ENCODE peak calls at places on chromosomes 12 and 14, in eight cellular contexts. B, I, H, Z, G, F, R and W are unnamed samples.

GRCh38 chr14:64549805-64550538 is at the start of gene PPP1R36:
- DNase-seq in B (no peak), F (no peak), G (no peak), H (no peak), I (no peak), Z (peak), R (peak), W (no peak)

GRCh38 chr12:117501470-117501869 is 140.0 kb upstream of the NOS1 start:
- DNase-seq in B (no peak), R (no peak), I (no peak), G (no peak), F (no peak), Z (no peak), H (no peak), W (no peak)

GRCh38 chr12:117318591-117318990 is 42.8 kb downstream of the NOS1 start:
- DNase-seq in H (no peak), R (no peak), G (no peak), Z (no peak), F (no peak), I (no peak), B (no peak), W (no peak)

GRCh38 chr14:68781161-68782021 is 11.5 kb downstream of the ZFP36L1 start:
- DNase-seq in G (no peak), R (peak), F (peak), Z (peak), I (no peak), B (no peak), H (peak), W (no peak)

GRCh38 chr14:41285193-41285748 is 321.4 kb upstream of the LRFN5 start:
- DNase-seq in B (peak), F (peak), G (no peak), H (no peak), Z (no peak), R (no peak), I (no peak), W (peak)

GRCh38 chr12:96810477-96810876 is 96.6 kb upstream of the NEDD1 start:
- DNase-seq in H (no peak), R (no peak), F (no peak), G (no peak), Z (no peak), I (no peak), B (no peak), W (no peak)

GRCh38 chr12:132610051-132610759 is at the start of gene LRCOL1:
- DNase-seq in H (no peak), R (peak), F (no peak), B (peak), Z (no peak), G (no peak), I (no peak), W (peak)

GRCh38 chr12:57203791-57204190 is 12.8 kb upstream of the NXPH4 start:
- DNase-seq in B (no peak), F (no peak), Z (no peak), H (no peak), I (no peak), R (no peak), G (no peak), W (no peak)

GRCh38 chr12:3311027-3311402 is 180.0 kb upstream of the PRMT8 start:
- DNase-seq in F (no peak), I (no peak), G (peak), Z (no peak), R (peak), B (peak), H (no peak), W (no peak)

GRCh38 chr12:127621366-127621765 is 645.6 kb upstream of the TMEM132C start:
- DNase-seq in R (no peak), F (no peak), H (no peak), I (no peak), G (no peak), Z (no peak), B (no peak), W (no peak)

GRCh38 chr14:24093901-24094838 is at the start of gene PCK2:
- DNase-seq in F (peak), B (peak), H (peak), I (no peak), Z (peak), R (peak), G (peak), W (peak)

GRCh38 chr12:11580125-11580751 is 69.2 kb upstream of the ETV6 start:
- DNase-seq in Z (no peak), H (peak), R (no peak), B (peak), G (no peak), F (peak), I (no peak), W (peak)

GRCh38 chr12:88142610-88142991 is 494 bp downstream of the TMTC3 start:
- DNase-seq in H (peak), F (peak), Z (peak), G (peak), R (no peak), I (no peak), B (no peak), W (no peak)

GRCh38 chr14:66709292-66709691 is 201.3 kb downstream of the GPHN start:
- DNase-seq in H (no peak), B (peak), G (no peak), F (no peak), I (no peak), R (no peak), Z (no peak), W (peak)

GRCh38 chr12:99009654-99010296 is 364.7 kb downstream of the APAF1 start:
- DNase-seq in H (no peak), F (no peak), R (no peak), G (no peak), B (peak), Z (no peak), I (no peak), W (no peak)

GRCh38 chr12:3304436-3305135 is 186.4 kb upstream of the PRMT8 start:
- DNase-seq in R (no peak), F (no peak), G (no peak), I (no peak), B (peak), H (no peak), Z (no peak), W (peak)

GRCh38 chr12:104063712-104064030 is 660 bp upstream of the HCFC2 start:
- DNase-seq in F (peak), H (no peak), I (no peak), G (no peak), Z (no peak), R (no peak), B (peak), W (peak)

GRCh38 chr12:84397279-84397678 is 515.3 kb downstream of the SLC6A15 start:
- DNase-seq in I (no peak), Z (no peak), B (peak), G (no peak), H (no peak), F (no peak), R (no peak), W (peak)

GRCh38 chr12:42442328-42442759 is 116.4 kb downstream of the PPHLN1 start:
- DNase-seq in I (no peak), R (no peak), Z (no peak), G (no peak), B (no peak), H (no peak), F (no peak), W (no peak)

GRCh38 chr12:27732281-27732680 is 21.6 kb downstream of the MRPS35 start:
- DNase-seq in F (no peak), H (no peak), I (no peak), R (no peak), B (no peak), G (no peak), Z (no peak), W (no peak)

GRCh38 chr12:93795352-93795751 is 118.2 kb downstream of the CRADD start:
- DNase-seq in R (no peak), H (no peak), G (no peak), Z (no peak), I (no peak), B (no peak), F (no peak), W (no peak)

GRCh38 chr12:101968770-101969169 is 91.4 kb downstream of the DRAM1 start:
- DNase-seq in Z (no peak), G (no peak), I (no peak), H (no peak), F (no peak), B (no peak), R (no peak), W (peak)

GRCh38 chr12:38689704-38690103 is 215.7 kb downstream of the CPNE8 start:
- DNase-seq in B (peak), F (no peak), G (no peak), H (no peak), I (no peak), R (no peak), Z (no peak), W (peak)

GRCh38 chr12:14650791-14651190 is 45.6 kb downstream of the GUCY2C start:
- DNase-seq in Z (no peak), H (no peak), I (no peak), R (no peak), B (peak), G (no peak), F (no peak), W (peak)

GRCh38 chr12:14958361-14959125 is 2.9 kb downstream of the ARHGDIB start:
- DNase-seq in B (no peak), I (no peak), G (no peak), F (no peak), R (no peak), H (no peak), Z (no peak), W (no peak)

GRCh38 chr14:88995437-88996198 is 171.2 kb downstream of the TTC8 start:
- DNase-seq in I (no peak), H (no peak), Z (no peak), B (peak), F (no peak), G (no peak), R (no peak), W (peak)

GRCh38 chr12:42332301-42332894 is 6.4 kb downstream of the PPHLN1 start:
- DNase-seq in G (no peak), Z (no peak), I (no peak), B (peak), H (peak), F (no peak), R (no peak), W (peak)

GRCh38 chr12:5518584-5519365 is 86.9 kb downstream of the NTF3 start:
- DNase-seq in F (no peak), R (peak), G (no peak), B (no peak), Z (peak), H (no peak), I (no peak), W (no peak)

GRCh38 chr14:102097441-102098135 is 10.7 kb upstream of the HSP90AA1 start:
- DNase-seq in F (no peak), I (no peak), H (no peak), Z (no peak), R (no peak), G (peak), B (no peak), W (no peak)

GRCh38 chr14:106605548-106606448 is 1079.4 kb downstream of the TMEM121 start:
- DNase-seq in G (no peak), Z (peak), I (no peak), H (no peak), R (peak), F (no peak), B (no peak), W (no peak)

DNA sequence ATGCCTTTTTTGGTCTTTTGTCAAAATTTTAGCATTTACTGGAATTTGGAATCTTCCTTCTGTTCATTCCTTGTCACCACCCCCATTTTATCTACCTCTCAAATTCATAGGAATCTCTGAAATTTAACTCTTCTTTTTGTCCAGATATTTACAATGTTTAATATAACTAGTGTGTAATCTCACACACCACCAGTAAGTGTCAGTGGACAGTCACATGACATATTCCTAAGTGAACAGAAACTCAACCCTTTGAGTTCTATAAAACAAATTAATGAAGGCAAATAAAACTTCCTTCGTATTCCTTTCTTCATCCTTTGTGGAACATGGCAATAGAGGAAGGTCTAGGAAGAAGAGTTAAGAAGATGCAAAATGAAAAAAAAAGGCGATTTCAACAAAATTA is 26.6 kb downstream of the ATF7 start:
- DNase-seq in R (no peak), G (no peak), Z (no peak), B (no peak), H (no peak), F (no peak), I (no peak), W (no peak)
- TF ChIP-seq CTCF in R (no peak), G (peak), Z (peak), B (no peak), H (no peak), F (no peak), I (peak), W (peak)

GRCh38 chr14:85532570-85532969 is 2.6 kb downstream of the FLRT2 start:
- DNase-seq in I (no peak), H (no peak), R (no peak), B (no peak), Z (no peak), F (no peak), G (no peak), W (no peak)
- H3K4me3 ChIP-seq in I (peak), H (peak), R (no peak), B (peak), Z (no peak), F (peak), G (peak), W (peak)

GRCh38 chr14:105173901-105174894 is 5.6 kb upstream of the JAG2 start:
- DNase-seq in I (no peak), H (no peak), B (no peak), G (no peak), Z (peak), R (peak), F (no peak), W (no peak)

GRCh38 chr14:105171004-105171673 is 2.6 kb upstream of the JAG2 start:
- DNase-seq in B (no peak), G (no peak), Z (no peak), H (no peak), I (no peak), R (no peak), F (no peak), W (no peak)

GRCh38 chr14:105169776-105170655 is 1.4 kb upstream of the JAG2 start:
- DNase-seq in R (no peak), F (no peak), I (no peak), G (no peak), B (no peak), Z (no peak), H (no peak), W (no peak)

GRCh38 chr14:105172476-105172875 is 3.9 kb upstream of the JAG2 start:
- DNase-seq in G (no peak), H (no peak), I (no peak), R (no peak), Z (no peak), F (no peak), B (no peak), W (no peak)

DNA sequence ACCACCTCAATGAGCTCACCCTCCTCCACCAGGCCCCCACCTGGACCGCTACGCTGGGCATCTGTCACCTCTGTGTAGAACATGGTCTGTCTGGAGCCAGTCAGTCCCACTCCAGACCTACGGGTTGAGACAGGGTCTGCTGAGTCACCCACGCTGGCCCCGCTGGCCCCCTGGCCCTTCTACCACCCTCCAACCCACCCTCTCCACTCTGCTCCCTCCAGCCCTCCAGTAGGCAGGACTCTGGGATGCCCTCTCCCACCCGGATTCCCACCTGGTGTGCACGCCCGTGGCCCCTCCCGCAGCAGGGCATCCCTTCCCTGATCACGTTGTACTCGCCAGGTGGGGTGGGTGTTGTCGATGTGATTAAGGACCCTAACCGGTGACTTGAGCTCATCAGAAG is 4.6 kb upstream of the JAG2 start:
- DNase-seq in F (no peak), G (no peak), B (no peak), I (no peak), H (no peak), Z (no peak), R (no peak), W (no peak)
- TF ChIP-seq CTCF in F (no peak), G (no peak), B (no peak), I (no peak), H (no peak), Z (no peak), R (no peak), W (no peak)

GRCh38 chr12:67826148-67826547 is 163.1 kb upstream of the IFNG-AS1 start:
- DNase-seq in I (no peak), F (no peak), H (no peak), R (no peak), Z (no peak), B (no peak), G (no peak), W (no peak)

GRCh38 chr12:67832155-67832554 is 157.1 kb upstream of the IFNG-AS1 start:
- DNase-seq in G (no peak), F (no peak), B (no peak), Z (no peak), R (no peak), H (no peak), I (no peak), W (no peak)

GRCh38 chr12:67827820-67828383 is 161.3 kb upstream of the IFNG-AS1 start:
- DNase-seq in B (peak), Z (no peak), I (peak), G (no peak), H (peak), R (no peak), F (peak), W (peak)

GRCh38 chr12:67829873-67830272 is 159.4 kb upstream of the IFNG-AS1 start:
- DNase-seq in R (no peak), G (no peak), Z (no peak), B (no peak), F (no peak), H (no peak), I (no peak), W (no peak)

DNA sequence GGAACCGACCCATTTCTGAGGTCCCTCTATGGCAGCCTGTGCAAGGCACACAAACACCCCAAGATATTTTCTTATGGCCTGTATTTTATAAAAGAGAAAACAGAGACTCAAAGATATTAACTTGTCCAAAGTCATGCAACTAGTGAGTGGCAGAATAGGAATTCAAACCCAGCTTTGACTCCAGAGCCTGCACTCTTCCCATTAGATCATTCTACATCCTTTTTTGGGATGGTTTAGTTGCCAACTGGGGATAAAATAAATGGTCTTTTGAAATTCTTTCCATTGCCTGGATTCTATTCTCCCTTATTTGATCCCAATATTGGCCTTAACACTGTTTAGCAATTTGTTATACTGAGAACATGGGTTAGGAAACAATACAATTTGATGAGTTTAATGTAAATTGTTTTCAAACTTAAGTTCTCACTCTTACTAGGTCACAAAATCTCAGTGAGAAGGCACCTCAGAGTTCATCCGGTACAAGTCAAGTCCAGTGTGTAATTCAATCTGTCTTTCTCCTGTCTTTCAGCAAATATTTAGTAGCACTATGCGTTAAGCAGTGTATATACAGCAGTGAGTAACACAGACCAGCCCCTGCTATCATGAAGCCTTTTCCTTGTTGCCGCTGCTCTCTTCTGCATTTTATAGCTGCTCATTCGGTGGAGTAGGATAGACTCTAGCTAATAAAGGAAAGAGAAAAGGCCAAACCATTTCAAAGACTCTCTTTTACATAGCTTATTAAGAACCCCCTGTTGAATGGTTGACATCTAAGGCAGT is 162.1 kb upstream of the IFNG-AS1 start:
- DNase-seq in I (no peak), Z (no peak), F (no peak), B (peak), H (no peak), R (no peak), G (no peak), W (peak)
- H3K4me3 ChIP-seq in I (peak), Z (no peak), F (peak), B (peak), H (no peak), R (no peak), G (peak), W (peak)

DNA sequence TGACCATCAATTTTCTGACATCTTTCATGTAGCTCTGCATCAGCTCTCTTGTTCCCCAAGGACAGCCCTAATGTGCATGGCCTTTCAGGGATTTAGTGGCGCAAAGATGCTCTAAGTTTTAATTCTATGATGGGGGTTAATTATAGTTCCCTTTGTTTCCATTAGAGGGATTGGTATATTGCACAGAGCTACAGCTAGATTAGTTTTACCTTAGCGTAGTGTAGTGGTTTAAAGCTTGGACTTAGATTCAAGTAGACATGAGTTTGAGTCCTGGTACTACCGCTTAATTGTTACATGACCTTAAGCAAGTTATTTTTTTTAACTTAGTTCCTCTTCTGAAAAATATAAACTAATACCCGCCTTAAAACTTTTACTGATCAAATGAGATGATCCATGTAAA is 247.8 kb upstream of the KRR1 start:
- DNase-seq in Z (no peak), B (no peak), F (no peak), R (no peak), I (no peak), G (no peak), H (no peak), W (no peak)
- TF ChIP-seq CTCF in Z (no peak), B (no peak), F (no peak), R (no peak), I (no peak), G (no peak), H (no peak), W (no peak)

GRCh38 chr14:91264151-91265150 is 19.9 kb upstream of the GPR68 start:
- DNase-seq in H (no peak), R (no peak), Z (peak), B (no peak), G (no peak), F (no peak), I (no peak), W (no peak)
- H3K4me3 ChIP-seq in H (peak), R (no peak), Z (no peak), B (peak), G (peak), F (peak), I (peak), W (peak)